ENCODE peak calls at places on chromosomes 16 and 17, in nine cellular contexts. One of them, this sample, is unnamed. For H3K27me3, the result is how much of the 10 kb centered on the place peaks cover.

GRCh38 chr17:57370051-57370581 is 113.8 kb downstream of the MSI2 start:
- DNase-seq in sigmoid colon: no peak
- DNase-seq in esophagus muscularis mucosa: no peak
- DNase-seq in stomach: no peak
- DNase-seq in suprapubic skin: no peak
- DNase-seq in ovary: no peak
- DNase-seq in transverse colon: no peak
- DNase-seq in K562: no peak
- DNase-seq in H1: no peak
- DNase-seq in this sample: no peak

GRCh38 chr17:73341350-73342056 is 29.7 kb upstream of the CDC42EP4 start:
- DNase-seq in sigmoid colon: no peak
- DNase-seq in esophagus muscularis mucosa: no peak
- DNase-seq in stomach: no peak
- DNase-seq in suprapubic skin: no peak
- DNase-seq in ovary: no peak
- DNase-seq in transverse colon: no peak
- DNase-seq in K562: no peak
- DNase-seq in H1: peak
- DNase-seq in this sample: no peak

GRCh38 chr17:9072626-9073339 is 51.5 kb downstream of the NTN1 start:
- DNase-seq in sigmoid colon: peak
- DNase-seq in esophagus muscularis mucosa: no peak
- DNase-seq in stomach: peak
- DNase-seq in suprapubic skin: peak
- DNase-seq in ovary: peak
- DNase-seq in transverse colon: peak
- DNase-seq in K562: no peak
- DNase-seq in H1: no peak
- DNase-seq in this sample: peak

GRCh38 chr17:20174588-20175265 is 165.6 kb downstream of the SPECC1 start:
- DNase-seq in sigmoid colon: no peak
- DNase-seq in esophagus muscularis mucosa: no peak
- DNase-seq in stomach: peak
- DNase-seq in suprapubic skin: no peak
- DNase-seq in ovary: no peak
- DNase-seq in transverse colon: no peak
- DNase-seq in K562: no peak
- DNase-seq in H1: no peak
- DNase-seq in this sample: no peak

GRCh38 chr17:7263071-7263800 is 958 bp upstream of the CLDN7 start:
- DNase-seq in sigmoid colon: no peak
- DNase-seq in esophagus muscularis mucosa: no peak
- DNase-seq in stomach: no peak
- DNase-seq in suprapubic skin: no peak
- DNase-seq in ovary: no peak
- DNase-seq in transverse colon: peak
- DNase-seq in K562: peak
- DNase-seq in H1: peak
- DNase-seq in this sample: no peak

GRCh38 chr16:67685388-67686112 is 18.9 kb downstream of the C16orf86 start:
- DNase-seq in sigmoid colon: peak
- DNase-seq in esophagus muscularis mucosa: no peak
- DNase-seq in stomach: no peak
- DNase-seq in suprapubic skin: no peak
- DNase-seq in ovary: no peak
- DNase-seq in transverse colon: no peak
- DNase-seq in K562: no peak
- DNase-seq in H1: no peak
- DNase-seq in this sample: no peak

GRCh38 chr16:83994087-83994486 is 26.0 kb downstream of the NECAB2 start:
- DNase-seq in sigmoid colon: no peak
- DNase-seq in esophagus muscularis mucosa: no peak
- DNase-seq in stomach: no peak
- DNase-seq in suprapubic skin: no peak
- DNase-seq in ovary: no peak
- DNase-seq in transverse colon: no peak
- DNase-seq in K562: no peak
- DNase-seq in H1: no peak
- DNase-seq in this sample: peak

GRCh38 chr16:11423315-11424117 is 78.3 kb downstream of the RMI2 start:
- DNase-seq in sigmoid colon: no peak
- DNase-seq in esophagus muscularis mucosa: no peak
- DNase-seq in stomach: no peak
- DNase-seq in suprapubic skin: no peak
- DNase-seq in ovary: no peak
- DNase-seq in transverse colon: no peak
- DNase-seq in K562: no peak
- DNase-seq in H1: no peak
- DNase-seq in this sample: no peak

GRCh38 chr16:54286330-54287017 is at the start of gene IRX3:
- DNase-seq in sigmoid colon: no peak
- DNase-seq in esophagus muscularis mucosa: no peak
- DNase-seq in stomach: peak
- DNase-seq in suprapubic skin: peak
- DNase-seq in ovary: peak
- DNase-seq in transverse colon: peak
- DNase-seq in K562: no peak
- DNase-seq in H1: peak
- DNase-seq in this sample: peak

GRCh38 chr17:31538080-31538762 is 146.7 kb downstream of the RAB11FIP4 start:
- DNase-seq in sigmoid colon: no peak
- DNase-seq in esophagus muscularis mucosa: no peak
- DNase-seq in stomach: no peak
- DNase-seq in suprapubic skin: no peak
- DNase-seq in ovary: no peak
- DNase-seq in transverse colon: peak
- DNase-seq in K562: no peak
- DNase-seq in H1: no peak
- DNase-seq in this sample: no peak

GRCh38 chr16:27368358-27368722 is 33.6 kb upstream of the IL21R start:
- DNase-seq in sigmoid colon: no peak
- DNase-seq in esophagus muscularis mucosa: no peak
- DNase-seq in stomach: no peak
- DNase-seq in suprapubic skin: no peak
- DNase-seq in ovary: no peak
- DNase-seq in transverse colon: no peak
- DNase-seq in K562: no peak
- DNase-seq in H1: no peak
- DNase-seq in this sample: no peak

GRCh38 chr17:34726536-34727384 is 147.4 kb downstream of the TMEM132E start:
- DNase-seq in sigmoid colon: no peak
- DNase-seq in esophagus muscularis mucosa: peak
- DNase-seq in stomach: no peak
- DNase-seq in suprapubic skin: no peak
- DNase-seq in ovary: no peak
- DNase-seq in transverse colon: no peak
- DNase-seq in K562: no peak
- DNase-seq in H1: no peak
- DNase-seq in this sample: no peak

GRCh38 chr17:66942453-66943264 is 21.8 kb upstream of the CACNG4 start:
- DNase-seq in sigmoid colon: peak
- DNase-seq in esophagus muscularis mucosa: no peak
- DNase-seq in stomach: no peak
- DNase-seq in suprapubic skin: no peak
- DNase-seq in ovary: no peak
- DNase-seq in transverse colon: no peak
- DNase-seq in K562: no peak
- DNase-seq in H1: no peak
- DNase-seq in this sample: no peak

GRCh38 chr17:43578699-43579569 is 32.8 kb upstream of the ETV4 start:
- DNase-seq in sigmoid colon: no peak
- DNase-seq in esophagus muscularis mucosa: no peak
- DNase-seq in stomach: no peak
- DNase-seq in suprapubic skin: no peak
- DNase-seq in ovary: no peak
- DNase-seq in transverse colon: no peak
- DNase-seq in K562: no peak
- DNase-seq in H1: no peak
- DNase-seq in this sample: no peak

GRCh38 chr16:87713469-87714229 is 52.1 kb downstream of the KLHDC4 start:
- DNase-seq in sigmoid colon: no peak
- DNase-seq in esophagus muscularis mucosa: no peak
- DNase-seq in stomach: no peak
- DNase-seq in suprapubic skin: no peak
- DNase-seq in ovary: no peak
- DNase-seq in transverse colon: no peak
- DNase-seq in K562: no peak
- DNase-seq in H1: no peak
- DNase-seq in this sample: no peak

GRCh38 chr16:85699628-85700027 is 10.9 kb upstream of the GINS2 start:
- DNase-seq in sigmoid colon: no peak
- DNase-seq in esophagus muscularis mucosa: no peak
- DNase-seq in stomach: no peak
- DNase-seq in suprapubic skin: no peak
- DNase-seq in ovary: no peak
- DNase-seq in transverse colon: no peak
- DNase-seq in K562: no peak
- DNase-seq in H1: no peak
- DNase-seq in this sample: no peak

GRCh38 chr16:69133555-69133954 is 1.1 kb downstream of the UTP4 start:
- DNase-seq in sigmoid colon: no peak
- DNase-seq in esophagus muscularis mucosa: no peak
- DNase-seq in stomach: no peak
- DNase-seq in suprapubic skin: no peak
- DNase-seq in ovary: no peak
- DNase-seq in transverse colon: no peak
- DNase-seq in K562: no peak
- DNase-seq in H1: no peak
- DNase-seq in this sample: no peak

GRCh38 chr17:17535957-17536356 is 39.8 kb upstream of the RASD1 start:
- DNase-seq in sigmoid colon: peak
- DNase-seq in esophagus muscularis mucosa: no peak
- DNase-seq in stomach: peak
- DNase-seq in suprapubic skin: no peak
- DNase-seq in ovary: no peak
- DNase-seq in transverse colon: peak
- DNase-seq in K562: no peak
- DNase-seq in H1: no peak
- DNase-seq in this sample: no peak

GRCh38 chr16:28182183-28182582 is 29.6 kb downstream of the XPO6 start:
- DNase-seq in sigmoid colon: no peak
- DNase-seq in esophagus muscularis mucosa: no peak
- DNase-seq in stomach: no peak
- DNase-seq in suprapubic skin: no peak
- DNase-seq in ovary: no peak
- DNase-seq in transverse colon: no peak
- DNase-seq in K562: no peak
- DNase-seq in H1: no peak
- DNase-seq in this sample: no peak

GRCh38 chr17:7707446-7707845 is 2.4 kb downstream of the EFNB3 start:
- DNase-seq in sigmoid colon: no peak
- DNase-seq in esophagus muscularis mucosa: no peak
- DNase-seq in stomach: no peak
- DNase-seq in suprapubic skin: no peak
- DNase-seq in ovary: no peak
- DNase-seq in transverse colon: no peak
- DNase-seq in K562: no peak
- DNase-seq in H1: peak
- DNase-seq in this sample: no peak

GRCh38 chr16:50309156-50309526 is 42.8 kb downstream of the ADCY7 start:
- DNase-seq in sigmoid colon: no peak
- DNase-seq in esophagus muscularis mucosa: no peak
- DNase-seq in stomach: no peak
- DNase-seq in suprapubic skin: peak
- DNase-seq in ovary: no peak
- DNase-seq in transverse colon: no peak
- DNase-seq in K562: no peak
- DNase-seq in H1: no peak
- DNase-seq in this sample: no peak
- TF ChIP-seq POLR2A in sigmoid colon: no peak
- TF ChIP-seq POLR2A in esophagus muscularis mucosa: no peak
- TF ChIP-seq POLR2A in stomach: no peak
- TF ChIP-seq POLR2A in suprapubic skin: no peak
- TF ChIP-seq POLR2A in ovary: no peak
- TF ChIP-seq POLR2A in transverse colon: no peak
- TF ChIP-seq POLR2A in K562: no peak
- TF ChIP-seq POLR2A in H1: no peak
- TF ChIP-seq POLR2A in this sample: no peak

GRCh38 chr17:50559674-50560184 is 786 bp upstream of the CACNA1G start:
- DNase-seq in sigmoid colon: peak
- DNase-seq in esophagus muscularis mucosa: no peak
- DNase-seq in stomach: peak
- DNase-seq in suprapubic skin: peak
- DNase-seq in ovary: peak
- DNase-seq in transverse colon: peak
- DNase-seq in K562: peak
- DNase-seq in H1: peak
- DNase-seq in this sample: peak
- TF ChIP-seq EP300 in sigmoid colon: no peak
- TF ChIP-seq EP300 in esophagus muscularis mucosa: no peak
- TF ChIP-seq EP300 in stomach: no peak
- TF ChIP-seq EP300 in suprapubic skin: no peak
- TF ChIP-seq EP300 in ovary: no peak
- TF ChIP-seq EP300 in transverse colon: no peak
- TF ChIP-seq EP300 in K562: no peak
- TF ChIP-seq EP300 in H1: no peak
- TF ChIP-seq EP300 in this sample: no peak

DNA sequence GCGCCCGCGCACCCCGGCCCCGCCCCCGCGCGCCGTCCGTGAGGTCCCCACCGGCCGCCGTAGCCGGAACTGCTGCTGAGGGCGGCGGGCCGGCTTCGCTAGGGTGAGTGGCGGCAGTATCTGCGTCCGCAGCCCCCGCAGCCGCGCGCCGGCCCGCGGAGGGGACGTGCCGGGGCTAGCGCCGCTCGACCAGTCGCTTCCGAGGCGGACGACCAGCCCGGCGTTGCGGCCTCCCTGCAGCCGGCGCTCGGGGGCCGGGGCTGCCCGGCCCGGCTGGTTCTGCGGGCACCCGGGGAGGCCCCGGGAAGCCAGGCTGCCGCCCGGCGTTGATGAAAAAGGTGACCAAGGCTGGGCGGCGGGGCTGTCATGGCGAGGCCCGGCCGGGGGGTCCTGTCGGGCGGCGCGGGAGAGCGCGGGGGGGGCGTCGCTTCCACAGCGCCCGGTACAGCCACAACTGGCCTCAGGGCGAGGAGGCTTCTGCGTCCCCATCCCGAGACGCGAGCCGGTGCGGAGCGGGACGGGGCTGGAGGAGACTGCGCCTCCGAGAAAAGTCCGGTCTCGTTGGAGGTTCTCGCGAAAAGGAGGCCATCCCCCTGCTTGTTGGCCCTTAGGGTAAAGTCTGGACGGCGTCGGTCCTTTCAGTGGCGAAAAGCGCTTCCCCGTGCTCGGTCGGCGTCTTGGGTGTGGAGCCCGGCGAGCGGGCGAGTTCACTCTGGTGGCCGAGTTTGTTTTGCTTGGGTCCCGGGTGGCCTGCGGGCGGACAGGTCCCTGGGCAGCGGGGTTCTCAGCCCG is at the start of gene CRAMP1:
- DNase-seq in sigmoid colon: peak
- DNase-seq in esophagus muscularis mucosa: no peak
- DNase-seq in stomach: no peak
- DNase-seq in suprapubic skin: peak
- DNase-seq in ovary: no peak
- DNase-seq in transverse colon: peak
- DNase-seq in K562: peak
- DNase-seq in H1: no peak
- DNase-seq in this sample: no peak
- H3K27me3 ChIP-seq in sigmoid colon: under half
- H3K27me3 ChIP-seq in esophagus muscularis mucosa: under half
- H3K27me3 ChIP-seq in stomach: under half
- H3K27me3 ChIP-seq in suprapubic skin: under half
- H3K27me3 ChIP-seq in ovary: under half
- H3K27me3 ChIP-seq in transverse colon: under half
- H3K27me3 ChIP-seq in K562: under half
- H3K27me3 ChIP-seq in H1: under half
- H3K27me3 ChIP-seq in this sample: under half

GRCh38 chr17:82297280-82297803 is 20.1 kb downstream of the CD7 start:
- DNase-seq in sigmoid colon: peak
- DNase-seq in esophagus muscularis mucosa: peak
- DNase-seq in stomach: peak
- DNase-seq in suprapubic skin: peak
- DNase-seq in ovary: peak
- DNase-seq in transverse colon: peak
- DNase-seq in K562: peak
- DNase-seq in H1: no peak
- DNase-seq in this sample: peak
- TF ChIP-seq POLR2A in sigmoid colon: peak
- TF ChIP-seq POLR2A in esophagus muscularis mucosa: peak
- TF ChIP-seq POLR2A in stomach: no peak
- TF ChIP-seq POLR2A in suprapubic skin: no peak
- TF ChIP-seq POLR2A in ovary: peak
- TF ChIP-seq POLR2A in transverse colon: peak
- TF ChIP-seq POLR2A in K562: no peak
- TF ChIP-seq POLR2A in H1: no peak
- TF ChIP-seq POLR2A in this sample: no peak